ENCODE peak calls at places on chromosomes 12 and 14, in ten cellular contexts. J, R, X, V, U, S, C, P, K and L are unnamed samples.

GRCh38 chr14:23009483-23009938 is 432 bp downstream of the C14orf93 start:
- DNase-seq in J (no peak), R (no peak), X (no peak), V (no peak), U (no peak), S (no peak), C (no peak), P (no peak), K (no peak), L (no peak)

GRCh38 chr12:99111600-99111999 is 466.5 kb downstream of the APAF1 start:
- DNase-seq in J (no peak), R (no peak), X (no peak), V (no peak), U (peak; percentile 3), S (no peak), C (peak; percentile 25), P (no peak), K (no peak), L (no peak)

GRCh38 chr12:74889563-74890236 is 319.9 kb downstream of the KCNC2 start:
- DNase-seq in J (no peak), R (no peak), X (no peak), V (peak; percentile 73), U (peak; percentile 16), S (peak; percentile 15), C (no peak), P (no peak), K (peak; percentile 7), L (peak; percentile 31)

GRCh38 chr14:92386637-92387036 is 63.7 kb downstream of the SLC24A4 start:
- DNase-seq in J (no peak), R (no peak), X (no peak), V (peak; percentile 29), U (no peak), S (no peak), C (no peak), P (no peak), K (no peak), L (no peak)

GRCh38 chr12:10385181-10385613 is 4.6 kb downstream of the KLRK1 start:
- DNase-seq in J (no peak), R (no peak), X (no peak), V (peak; percentile 97), U (peak; percentile 81), S (no peak), C (no peak), P (no peak), K (no peak), L (peak; percentile 93)

GRCh38 chr12:1858456-1858855 is 38.1 kb downstream of the LRTM2 start:
- DNase-seq in J (no peak), R (no peak), X (no peak), V (no peak), U (no peak), S (no peak), C (no peak), P (no peak), K (no peak), L (no peak)

GRCh38 chr12:123253606-123254459 is 17.8 kb downstream of the CDK2AP1 start:
- DNase-seq in J (no peak), R (no peak), X (no peak), V (no peak), U (no peak), S (no peak), C (no peak), P (no peak), K (no peak), L (no peak)

GRCh38 chr14:27040552-27040951 is 442.7 kb upstream of the NOVA1 start:
- DNase-seq in J (no peak), R (no peak), X (no peak), V (peak; percentile 49), U (no peak), S (no peak), C (peak; percentile 4), P (no peak), K (no peak), L (no peak)

GRCh38 chr14:79369359-79370332 is 841.7 kb downstream of the DIO2 start:
- DNase-seq in J (no peak), R (no peak), X (no peak), V (peak; percentile 42), U (peak; percentile 32), S (peak; percentile 92), C (no peak), P (no peak), K (peak; percentile 65), L (peak; percentile 42)

GRCh38 chr12:90122716-90123115 is 414.1 kb upstream of the ATP2B1 start:
- DNase-seq in J (no peak), R (no peak), X (no peak), V (no peak), U (no peak), S (no peak), C (no peak), P (no peak), K (no peak), L (no peak)

GRCh38 chr12:1013618-1014489 is 22.8 kb downstream of the ERC1 start:
- DNase-seq in J (no peak), R (no peak), X (no peak), V (peak; percentile 91), U (peak; percentile 71), S (peak; percentile 45), C (no peak), P (no peak), K (peak; percentile 76), L (peak; percentile 79)

GRCh38 chr14:79044894-79045624 is 874.9 kb downstream of the NRXN3 start:
- DNase-seq in J (no peak), R (no peak), X (no peak), V (peak; percentile 97), U (peak; percentile 58), S (peak; percentile 15), C (peak; percentile 7), P (no peak), K (peak; percentile 7), L (peak; percentile 95)

GRCh38 chr12:8145754-8146415 is 10.9 kb upstream of the ZNF705A start:
- DNase-seq in J (peak; percentile 31), R (no peak), X (no peak), V (peak; percentile 82), U (peak; percentile 21), S (peak; percentile 37), C (peak; percentile 39), P (no peak), K (peak; percentile 92), L (peak; percentile 21)

GRCh38 chr14:21258889-21259787 is 10.1 kb downstream of the HNRNPC start:
- DNase-seq in J (no peak), R (no peak), X (no peak), V (no peak), U (no peak), S (no peak), C (no peak), P (no peak), K (no peak), L (no peak)

GRCh38 chr14:103688906-103689902 is 26.0 kb downstream of the XRCC3 start:
- DNase-seq in J (no peak), R (peak; percentile 75), X (no peak), V (no peak), U (no peak), S (no peak), C (no peak), P (no peak), K (peak; percentile 29), L (no peak)

GRCh38 chr14:56491299-56492285 is 88.0 kb upstream of the TMEM260 start:
- DNase-seq in J (peak; percentile 85), R (peak; percentile 13), X (peak; percentile 3), V (peak; percentile 54), U (peak; percentile 79), S (peak; percentile 16), C (peak; percentile 68), P (peak; percentile 17), K (peak; percentile 26), L (peak; percentile 25)

GRCh38 chr12:128382946-128383739 is 116.2 kb downstream of the TMEM132C start:
- DNase-seq in J (no peak), R (no peak), X (no peak), V (no peak), U (no peak), S (no peak), C (no peak), P (no peak), K (no peak), L (no peak)

GRCh38 chr12:130658561-130658960 is 57.5 kb downstream of the RIMBP2 start:
- DNase-seq in J (no peak), R (no peak), X (no peak), V (no peak), U (no peak), S (no peak), C (no peak), P (no peak), K (no peak), L (no peak)

GRCh38 chr12:55957106-55957859 is 8.6 kb downstream of the PMEL start:
- DNase-seq in J (no peak), R (no peak), X (no peak), V (no peak), U (no peak), S (no peak), C (peak; percentile 57), P (no peak), K (no peak), L (no peak)

GRCh38 chr12:18382486-18382885 is 121.2 kb downstream of the PIK3C2G start:
- DNase-seq in J (no peak), R (no peak), X (no peak), V (peak; percentile 3), U (peak; percentile 88), S (peak; percentile 20), C (no peak), P (no peak), K (no peak), L (no peak)

GRCh38 chr14:71011479-71011878 is 104.2 kb downstream of the PCNX1 start:
- DNase-seq in J (no peak), R (no peak), X (no peak), V (no peak), U (peak; percentile 39), S (no peak), C (no peak), P (no peak), K (no peak), L (no peak)

GRCh38 chr14:71651228-71651627 is 281.0 kb upstream of the RGS6 start:
- DNase-seq in J (no peak), R (no peak), X (no peak), V (peak; percentile 77), U (peak; percentile 86), S (peak; percentile 72), C (no peak), P (no peak), K (peak; percentile 94), L (peak; percentile 45)

GRCh38 chr12:118359541-118359915 is 13.2 kb downstream of the TAOK3 start:
- DNase-seq in J (no peak), R (no peak), X (peak; percentile 27), V (no peak), U (no peak), S (no peak), C (no peak), P (no peak), K (no peak), L (no peak)